ENCODE peak calls at places on chromosomes 12 and 14, in five cellular contexts. T is NCI-H774; V is left colon; L is stimulated activated CD8-positive, alpha-beta memory T cell treated with anti-CD3 and anti-CD28 coated beads, Interleukin-7, amount 100 ng/mL, for 1 hour; O is HS-5. E is an unnamed sample.

GRCh38 chr12:67517181-67517887 is 131.2 kb upstream of the DYRK2 start:
- DNase-seq in L (no peak), T (no peak), V (peak), O (no peak), E (no peak)

GRCh38 chr12:106794369-106794768 is 19.9 kb downstream of the RIC8B start:
- DNase-seq in T (no peak), O (no peak), V (no peak), L (no peak), E (no peak)

GRCh38 chr12:32051511-32052299 is 54.9 kb upstream of the BICD1 start:
- DNase-seq in V (no peak), L (no peak), O (peak), T (no peak), E (no peak)

GRCh38 chr14:34328178-34328577 is 133.9 kb downstream of the SPTSSA start:
- DNase-seq in L (no peak), V (no peak), O (no peak), T (no peak), E (no peak)

GRCh38 chr12:16788888-16789790 is 183.2 kb upstream of the LMO3 start:
- DNase-seq in L (no peak), T (no peak), O (no peak), V (no peak), E (no peak)

GRCh38 chr12:47781479-47782371 is 8.7 kb downstream of the SLC48A1 start:
- DNase-seq in L (no peak), V (no peak), T (no peak), O (no peak), E (no peak)

GRCh38 chr12:75909714-75910451 is 121.7 kb downstream of the PHLDA1 start:
- DNase-seq in O (no peak), T (peak), V (no peak), L (no peak), E (no peak)

GRCh38 chr12:32155911-32156585 is 49.4 kb downstream of the BICD1 start:
- DNase-seq in L (no peak), V (no peak), T (no peak), O (no peak), E (no peak)

GRCh38 chr14:35419429-35419841 is 14.9 kb upstream of the NFKBIA start:
- DNase-seq in L (no peak), O (peak), V (no peak), T (no peak), E (no peak)

GRCh38 chr12:105414088-105414487 is 83.6 kb downstream of the C12orf75 start:
- DNase-seq in V (no peak), L (no peak), O (no peak), T (no peak), E (no peak)

GRCh38 chr12:16939871-16940306 is 333.9 kb upstream of the LMO3 start:
- DNase-seq in O (peak), V (peak), T (no peak), L (no peak), E (no peak)

GRCh38 chr14:104753528-104754212 is 723 bp downstream of the SIVA1 start:
- DNase-seq in T (no peak), V (no peak), O (no peak), L (no peak), E (no peak)

GRCh38 chr12:6608592-6609311 is 1.6 kb upstream of the CHD4 start:
- DNase-seq in O (no peak), V (peak), L (no peak), T (no peak), E (no peak)

GRCh38 chr12:47651368-47652254 is 54.2 kb downstream of the RPAP3 start:
- DNase-seq in T (peak), V (peak), L (peak), O (no peak), E (no peak)

GRCh38 chr12:49955899-49956662 is 5.5 kb downstream of the AQP2 start:
- DNase-seq in O (no peak), L (no peak), V (no peak), T (no peak), E (no peak)

GRCh38 chr12:80053048-80053790 is 46.1 kb upstream of the OTOGL start:
- DNase-seq in T (no peak), L (no peak), O (peak), V (peak), E (no peak)

GRCh38 chr14:79281244-79282199 is 929.8 kb downstream of the DIO2 start:
- DNase-seq in L (no peak), T (no peak), O (no peak), V (no peak), E (no peak)

GRCh38 chr14:39108791-39109190 is 5.3 kb upstream of the GEMIN2 start:
- DNase-seq in T (no peak), O (no peak), L (no peak), V (no peak), E (no peak)

GRCh38 chr12:117466677-117467362 is 105.4 kb upstream of the NOS1 start:
- DNase-seq in O (no peak), T (no peak), V (no peak), L (no peak), E (no peak)